ENCODE peak calls at places on chromosomes 3 and 15, in ten cellular contexts. One of them, this sample, is unnamed.

GRCh38 chr3:58084788-58085543 is 76.7 kb downstream of the FLNB start:
- DNase-seq in activated naive CD4-positive, alpha-beta T cell treated with anti-CD3 and anti-CD28 coated beads for 36 hours: peak
- DNase-seq in NCI-H446: no peak
- DNase-seq in effector memory CD8-positive, alpha-beta T cell: no peak
- DNase-seq in ascending aorta: no peak
- DNase-seq in iris pigment epithelial cell: no peak
- DNase-seq in hepatocyte: no peak
- DNase-seq in SJSA1: no peak
- DNase-seq in NCI-H510A treated with DMSO at 0.1 percent for 48 hours: no peak
- DNase-seq in mucosa of gallbladder: no peak
- DNase-seq in this sample: no peak

GRCh38 chr3:197752107-197752506 is 2.4 kb downstream of the FYTTD1 start:
- DNase-seq in hepatocyte: no peak
- DNase-seq in effector memory CD8-positive, alpha-beta T cell: no peak
- DNase-seq in SJSA1: no peak
- DNase-seq in activated naive CD4-positive, alpha-beta T cell treated with anti-CD3 and anti-CD28 coated beads for 36 hours: peak
- DNase-seq in iris pigment epithelial cell: no peak
- DNase-seq in NCI-H446: no peak
- DNase-seq in NCI-H510A treated with DMSO at 0.1 percent for 48 hours: no peak
- DNase-seq in ascending aorta: no peak
- DNase-seq in mucosa of gallbladder: no peak
- DNase-seq in this sample: no peak

GRCh38 chr3:158713094-158713499 is 19.2 kb downstream of the RARRES1 start:
- DNase-seq in hepatocyte: no peak
- DNase-seq in iris pigment epithelial cell: peak
- DNase-seq in SJSA1: no peak
- DNase-seq in activated naive CD4-positive, alpha-beta T cell treated with anti-CD3 and anti-CD28 coated beads for 36 hours: no peak
- DNase-seq in effector memory CD8-positive, alpha-beta T cell: no peak
- DNase-seq in NCI-H446: no peak
- DNase-seq in ascending aorta: no peak
- DNase-seq in NCI-H510A treated with DMSO at 0.1 percent for 48 hours: no peak
- DNase-seq in mucosa of gallbladder: peak
- DNase-seq in this sample: no peak

GRCh38 chr3:44125882-44126281 is 115.8 kb upstream of the TOPAZ1 start:
- DNase-seq in activated naive CD4-positive, alpha-beta T cell treated with anti-CD3 and anti-CD28 coated beads for 36 hours: no peak
- DNase-seq in effector memory CD8-positive, alpha-beta T cell: no peak
- DNase-seq in NCI-H446: no peak
- DNase-seq in NCI-H510A treated with DMSO at 0.1 percent for 48 hours: no peak
- DNase-seq in ascending aorta: no peak
- DNase-seq in SJSA1: no peak
- DNase-seq in mucosa of gallbladder: no peak
- DNase-seq in hepatocyte: peak
- DNase-seq in iris pigment epithelial cell: peak
- DNase-seq in this sample: no peak

GRCh38 chr3:142915636-142916035 is 26.8 kb upstream of the PCOLCE2 start:
- DNase-seq in mucosa of gallbladder: no peak
- DNase-seq in NCI-H446: no peak
- DNase-seq in ascending aorta: no peak
- DNase-seq in effector memory CD8-positive, alpha-beta T cell: no peak
- DNase-seq in hepatocyte: no peak
- DNase-seq in iris pigment epithelial cell: no peak
- DNase-seq in NCI-H510A treated with DMSO at 0.1 percent for 48 hours: no peak
- DNase-seq in activated naive CD4-positive, alpha-beta T cell treated with anti-CD3 and anti-CD28 coated beads for 36 hours: no peak
- DNase-seq in SJSA1: no peak
- DNase-seq in this sample: no peak

GRCh38 chr15:56207092-56207491 is 36.6 kb downstream of the RFX7 start:
- DNase-seq in hepatocyte: no peak
- DNase-seq in NCI-H446: no peak
- DNase-seq in activated naive CD4-positive, alpha-beta T cell treated with anti-CD3 and anti-CD28 coated beads for 36 hours: no peak
- DNase-seq in effector memory CD8-positive, alpha-beta T cell: no peak
- DNase-seq in iris pigment epithelial cell: no peak
- DNase-seq in mucosa of gallbladder: no peak
- DNase-seq in ascending aorta: no peak
- DNase-seq in SJSA1: no peak
- DNase-seq in NCI-H510A treated with DMSO at 0.1 percent for 48 hours: no peak
- DNase-seq in this sample: no peak

GRCh38 chr3:129226374-129226773 is 23.0 kb upstream of the COPG1 start:
- DNase-seq in hepatocyte: no peak
- DNase-seq in activated naive CD4-positive, alpha-beta T cell treated with anti-CD3 and anti-CD28 coated beads for 36 hours: no peak
- DNase-seq in NCI-H446: peak
- DNase-seq in iris pigment epithelial cell: peak
- DNase-seq in NCI-H510A treated with DMSO at 0.1 percent for 48 hours: no peak
- DNase-seq in effector memory CD8-positive, alpha-beta T cell: no peak
- DNase-seq in SJSA1: peak
- DNase-seq in ascending aorta: peak
- DNase-seq in mucosa of gallbladder: peak
- DNase-seq in this sample: peak

GRCh38 chr3:49158108-49158709 is 7.9 kb downstream of the CCDC71 start:
- DNase-seq in NCI-H510A treated with DMSO at 0.1 percent for 48 hours: no peak
- DNase-seq in iris pigment epithelial cell: no peak
- DNase-seq in effector memory CD8-positive, alpha-beta T cell: peak
- DNase-seq in activated naive CD4-positive, alpha-beta T cell treated with anti-CD3 and anti-CD28 coated beads for 36 hours: peak
- DNase-seq in SJSA1: no peak
- DNase-seq in ascending aorta: no peak
- DNase-seq in hepatocyte: peak
- DNase-seq in mucosa of gallbladder: peak
- DNase-seq in NCI-H446: no peak
- DNase-seq in this sample: no peak

GRCh38 chr15:67543348-67543718 is 830 bp downstream of the MAP2K5 start:
- DNase-seq in mucosa of gallbladder: no peak
- DNase-seq in effector memory CD8-positive, alpha-beta T cell: no peak
- DNase-seq in activated naive CD4-positive, alpha-beta T cell treated with anti-CD3 and anti-CD28 coated beads for 36 hours: no peak
- DNase-seq in SJSA1: no peak
- DNase-seq in iris pigment epithelial cell: no peak
- DNase-seq in hepatocyte: peak
- DNase-seq in ascending aorta: no peak
- DNase-seq in NCI-H510A treated with DMSO at 0.1 percent for 48 hours: no peak
- DNase-seq in NCI-H446: no peak
- DNase-seq in this sample: no peak

GRCh38 chr3:52441772-52442332 is 3.1 kb downstream of the SEMA3G start:
- DNase-seq in mucosa of gallbladder: no peak
- DNase-seq in activated naive CD4-positive, alpha-beta T cell treated with anti-CD3 and anti-CD28 coated beads for 36 hours: no peak
- DNase-seq in NCI-H446: no peak
- DNase-seq in hepatocyte: peak
- DNase-seq in effector memory CD8-positive, alpha-beta T cell: no peak
- DNase-seq in NCI-H510A treated with DMSO at 0.1 percent for 48 hours: no peak
- DNase-seq in SJSA1: no peak
- DNase-seq in iris pigment epithelial cell: no peak
- DNase-seq in ascending aorta: no peak
- DNase-seq in this sample: no peak

GRCh38 chr15:23038741-23039150 is 623 bp downstream of the TUBGCP5 start:
- DNase-seq in SJSA1: no peak
- DNase-seq in activated naive CD4-positive, alpha-beta T cell treated with anti-CD3 and anti-CD28 coated beads for 36 hours: no peak
- DNase-seq in NCI-H510A treated with DMSO at 0.1 percent for 48 hours: peak
- DNase-seq in hepatocyte: peak
- DNase-seq in effector memory CD8-positive, alpha-beta T cell: no peak
- DNase-seq in mucosa of gallbladder: no peak
- DNase-seq in ascending aorta: no peak
- DNase-seq in NCI-H446: peak
- DNase-seq in iris pigment epithelial cell: peak
- DNase-seq in this sample: no peak

GRCh38 chr3:48474619-48475018 is 28.1 kb downstream of the ATRIP start:
- DNase-seq in activated naive CD4-positive, alpha-beta T cell treated with anti-CD3 and anti-CD28 coated beads for 36 hours: no peak
- DNase-seq in ascending aorta: no peak
- DNase-seq in effector memory CD8-positive, alpha-beta T cell: no peak
- DNase-seq in NCI-H510A treated with DMSO at 0.1 percent for 48 hours: no peak
- DNase-seq in SJSA1: no peak
- DNase-seq in mucosa of gallbladder: no peak
- DNase-seq in hepatocyte: peak
- DNase-seq in NCI-H446: no peak
- DNase-seq in iris pigment epithelial cell: no peak
- DNase-seq in this sample: no peak

GRCh38 chr3:130539005-130539404 is 22.0 kb downstream of the COL6A6 start:
- DNase-seq in activated naive CD4-positive, alpha-beta T cell treated with anti-CD3 and anti-CD28 coated beads for 36 hours: peak
- DNase-seq in iris pigment epithelial cell: peak
- DNase-seq in effector memory CD8-positive, alpha-beta T cell: no peak
- DNase-seq in NCI-H510A treated with DMSO at 0.1 percent for 48 hours: peak
- DNase-seq in ascending aorta: no peak
- DNase-seq in mucosa of gallbladder: peak
- DNase-seq in NCI-H446: peak
- DNase-seq in hepatocyte: peak
- DNase-seq in SJSA1: no peak
- DNase-seq in this sample: no peak

GRCh38 chr15:31887246-31887645 is 143.1 kb upstream of the CHRNA7 start:
- DNase-seq in ascending aorta: no peak
- DNase-seq in NCI-H510A treated with DMSO at 0.1 percent for 48 hours: no peak
- DNase-seq in SJSA1: no peak
- DNase-seq in effector memory CD8-positive, alpha-beta T cell: no peak
- DNase-seq in mucosa of gallbladder: no peak
- DNase-seq in iris pigment epithelial cell: no peak
- DNase-seq in NCI-H446: no peak
- DNase-seq in hepatocyte: no peak
- DNase-seq in activated naive CD4-positive, alpha-beta T cell treated with anti-CD3 and anti-CD28 coated beads for 36 hours: no peak
- DNase-seq in this sample: no peak

GRCh38 chr3:153572165-153572564 is 410.1 kb downstream of the RAP2B start:
- DNase-seq in activated naive CD4-positive, alpha-beta T cell treated with anti-CD3 and anti-CD28 coated beads for 36 hours: no peak
- DNase-seq in hepatocyte: no peak
- DNase-seq in iris pigment epithelial cell: no peak
- DNase-seq in ascending aorta: no peak
- DNase-seq in SJSA1: no peak
- DNase-seq in effector memory CD8-positive, alpha-beta T cell: no peak
- DNase-seq in NCI-H446: no peak
- DNase-seq in NCI-H510A treated with DMSO at 0.1 percent for 48 hours: no peak
- DNase-seq in mucosa of gallbladder: no peak
- DNase-seq in this sample: no peak

GRCh38 chr15:65312400-65312916 is 8.0 kb downstream of the RNU5B-1 start:
- DNase-seq in mucosa of gallbladder: no peak
- DNase-seq in NCI-H446: no peak
- DNase-seq in effector memory CD8-positive, alpha-beta T cell: no peak
- DNase-seq in ascending aorta: no peak
- DNase-seq in activated naive CD4-positive, alpha-beta T cell treated with anti-CD3 and anti-CD28 coated beads for 36 hours: no peak
- DNase-seq in NCI-H510A treated with DMSO at 0.1 percent for 48 hours: no peak
- DNase-seq in hepatocyte: no peak
- DNase-seq in iris pigment epithelial cell: no peak
- DNase-seq in SJSA1: no peak
- DNase-seq in this sample: no peak

GRCh38 chr15:73924258-73924921 is 1.9 kb upstream of the LOXL1 start:
- DNase-seq in activated naive CD4-positive, alpha-beta T cell treated with anti-CD3 and anti-CD28 coated beads for 36 hours: peak
- DNase-seq in hepatocyte: peak
- DNase-seq in mucosa of gallbladder: no peak
- DNase-seq in NCI-H446: peak
- DNase-seq in SJSA1: no peak
- DNase-seq in iris pigment epithelial cell: peak
- DNase-seq in ascending aorta: no peak
- DNase-seq in effector memory CD8-positive, alpha-beta T cell: no peak
- DNase-seq in NCI-H510A treated with DMSO at 0.1 percent for 48 hours: no peak
- DNase-seq in this sample: no peak

GRCh38 chr15:101169457-101170071 is 82.3 kb downstream of the CHSY1 start:
- DNase-seq in ascending aorta: no peak
- DNase-seq in iris pigment epithelial cell: no peak
- DNase-seq in activated naive CD4-positive, alpha-beta T cell treated with anti-CD3 and anti-CD28 coated beads for 36 hours: no peak
- DNase-seq in NCI-H446: peak
- DNase-seq in hepatocyte: no peak
- DNase-seq in SJSA1: no peak
- DNase-seq in mucosa of gallbladder: no peak
- DNase-seq in NCI-H510A treated with DMSO at 0.1 percent for 48 hours: no peak
- DNase-seq in effector memory CD8-positive, alpha-beta T cell: no peak
- DNase-seq in this sample: no peak

GRCh38 chr3:158458464-158458863 is 112.5 kb upstream of the MLF1 start:
- DNase-seq in effector memory CD8-positive, alpha-beta T cell: no peak
- DNase-seq in NCI-H510A treated with DMSO at 0.1 percent for 48 hours: peak
- DNase-seq in hepatocyte: no peak
- DNase-seq in mucosa of gallbladder: no peak
- DNase-seq in SJSA1: no peak
- DNase-seq in ascending aorta: no peak
- DNase-seq in activated naive CD4-positive, alpha-beta T cell treated with anti-CD3 and anti-CD28 coated beads for 36 hours: no peak
- DNase-seq in iris pigment epithelial cell: no peak
- DNase-seq in NCI-H446: no peak
- DNase-seq in this sample: no peak

GRCh38 chr3:194985031-194985578 is 285.9 kb downstream of the XXYLT1 start:
- DNase-seq in NCI-H446: no peak
- DNase-seq in mucosa of gallbladder: peak
- DNase-seq in hepatocyte: peak
- DNase-seq in effector memory CD8-positive, alpha-beta T cell: no peak
- DNase-seq in SJSA1: no peak
- DNase-seq in iris pigment epithelial cell: peak
- DNase-seq in NCI-H510A treated with DMSO at 0.1 percent for 48 hours: peak
- DNase-seq in ascending aorta: no peak
- DNase-seq in activated naive CD4-positive, alpha-beta T cell treated with anti-CD3 and anti-CD28 coated beads for 36 hours: no peak
- DNase-seq in this sample: no peak

GRCh38 chr15:72146221-72146620 is 28.0 kb downstream of the SENP8 start:
- DNase-seq in activated naive CD4-positive, alpha-beta T cell treated with anti-CD3 and anti-CD28 coated beads for 36 hours: no peak
- DNase-seq in SJSA1: no peak
- DNase-seq in mucosa of gallbladder: no peak
- DNase-seq in ascending aorta: no peak
- DNase-seq in NCI-H446: no peak
- DNase-seq in effector memory CD8-positive, alpha-beta T cell: no peak
- DNase-seq in NCI-H510A treated with DMSO at 0.1 percent for 48 hours: no peak
- DNase-seq in iris pigment epithelial cell: no peak
- DNase-seq in hepatocyte: no peak
- DNase-seq in this sample: no peak

GRCh38 chr15:69074011-69074842 is 59.7 kb downstream of the NOX5 start:
- DNase-seq in activated naive CD4-positive, alpha-beta T cell treated with anti-CD3 and anti-CD28 coated beads for 36 hours: no peak
- DNase-seq in ascending aorta: no peak
- DNase-seq in NCI-H446: peak
- DNase-seq in mucosa of gallbladder: peak
- DNase-seq in effector memory CD8-positive, alpha-beta T cell: no peak
- DNase-seq in NCI-H510A treated with DMSO at 0.1 percent for 48 hours: peak
- DNase-seq in iris pigment epithelial cell: peak
- DNase-seq in hepatocyte: peak
- DNase-seq in SJSA1: peak
- DNase-seq in this sample: no peak

GRCh38 chr3:148223266-148223665 is 474.4 kb upstream of the AGTR1 start:
- DNase-seq in activated naive CD4-positive, alpha-beta T cell treated with anti-CD3 and anti-CD28 coated beads for 36 hours: no peak
- DNase-seq in NCI-H446: no peak
- DNase-seq in SJSA1: no peak
- DNase-seq in hepatocyte: no peak
- DNase-seq in iris pigment epithelial cell: no peak
- DNase-seq in mucosa of gallbladder: no peak
- DNase-seq in ascending aorta: no peak
- DNase-seq in effector memory CD8-positive, alpha-beta T cell: no peak
- DNase-seq in NCI-H510A treated with DMSO at 0.1 percent for 48 hours: no peak
- DNase-seq in this sample: no peak

GRCh38 chr3:55369491-55369890 is 117.6 kb downstream of the WNT5A start:
- DNase-seq in effector memory CD8-positive, alpha-beta T cell: no peak
- DNase-seq in activated naive CD4-positive, alpha-beta T cell treated with anti-CD3 and anti-CD28 coated beads for 36 hours: no peak
- DNase-seq in NCI-H446: no peak
- DNase-seq in NCI-H510A treated with DMSO at 0.1 percent for 48 hours: no peak
- DNase-seq in hepatocyte: no peak
- DNase-seq in SJSA1: no peak
- DNase-seq in iris pigment epithelial cell: no peak
- DNase-seq in mucosa of gallbladder: no peak
- DNase-seq in ascending aorta: no peak
- DNase-seq in this sample: no peak